ENCODE peak calls at places on chromosomes 2 and 18, in eight cellular contexts. P, J, L, X, U, Z, S and A are unnamed samples.
A peak's percentile ranks its signal among the peaks of the same experiment; 100 is the strongest.

GRCh38 chr18:76572517-76573247 is 77.6 kb upstream of the ZNF516 start:
- DNase-seq in P (no peak), J (no peak), L (no peak), X (no peak), U (no peak), Z (no peak), S (no peak), A (no peak)

GRCh38 chr2:128499367-128500135 is 180.9 kb upstream of the HS6ST1 start:
- DNase-seq in P (no peak), J (no peak), L (no peak), X (no peak), U (no peak), Z (no peak), S (no peak), A (no peak)

GRCh38 chr2:102806250-102806837 is 44.5 kb downstream of the TMEM182 start:
- DNase-seq in P (peak; percentile 16), J (peak; percentile 68), L (peak; percentile 67), X (no peak), U (peak; percentile 24), Z (peak; percentile 6), S (peak; percentile 71), A (peak; percentile 61)

GRCh38 chr2:212892193-212892592 is 259.2 kb downstream of the IKZF2 start:
- DNase-seq in P (no peak), J (no peak), L (peak; percentile 45), X (no peak), U (no peak), Z (no peak), S (no peak), A (no peak)

GRCh38 chr2:198304859-198305258 is 500.5 kb downstream of the PLCL1 start:
- DNase-seq in P (no peak), J (no peak), L (no peak), X (no peak), U (no peak), Z (no peak), S (no peak), A (no peak)

GRCh38 chr2:152647417-152648010 is 69.7 kb downstream of the PRPF40A start:
- DNase-seq in P (no peak), J (no peak), L (peak; percentile 80), X (no peak), U (no peak), Z (no peak), S (no peak), A (peak; percentile 77)

GRCh38 chr2:84846041-84846663 is 34.7 kb downstream of the TRABD2A start:
- DNase-seq in P (no peak), J (no peak), L (no peak), X (no peak), U (no peak), Z (no peak), S (no peak), A (peak; percentile 52)

GRCh38 chr2:101758001-101758400 is 60.5 kb downstream of the MAP4K4 start:
- DNase-seq in P (no peak), J (no peak), L (no peak), X (no peak), U (no peak), Z (no peak), S (no peak), A (no peak)

GRCh38 chr2:62939735-62940491 is 110.7 kb upstream of the OTX1 start:
- DNase-seq in P (no peak), J (no peak), L (no peak), X (no peak), U (peak; percentile 81), Z (no peak), S (no peak), A (no peak)

GRCh38 chr2:201254331-201254730 is 6.0 kb upstream of the CASP8 start:
- DNase-seq in P (no peak), J (peak; percentile 70), L (peak; percentile 78), X (no peak), U (peak; percentile 71), Z (no peak), S (no peak), A (peak; percentile 35)

GRCh38 chr2:105478670-105479069 is 79.8 kb upstream of the FHL2 start:
- DNase-seq in P (no peak), J (no peak), L (no peak), X (no peak), U (no peak), Z (no peak), S (no peak), A (no peak)

GRCh38 chr2:170361359-170361936 is 183.5 kb downstream of the MYO3B start:
- DNase-seq in P (peak; percentile 33), J (peak; percentile 56), L (peak; percentile 65), X (no peak), U (no peak), Z (peak; percentile 14), S (peak; percentile 66), A (no peak)

GRCh38 chr2:28339516-28340175 is 53.0 kb upstream of the FOSL2 start:
- DNase-seq in P (no peak), J (no peak), L (no peak), X (no peak), U (no peak), Z (no peak), S (no peak), A (no peak)

GRCh38 chr2:230172852-230173251 is 46.9 kb downstream of the SP110 start:
- DNase-seq in P (no peak), J (no peak), L (no peak), X (no peak), U (no peak), Z (no peak), S (no peak), A (no peak)

GRCh38 chr18:38933910-38934510 is 1368.4 kb upstream of the CELF4 start:
- DNase-seq in P (no peak), J (no peak), L (no peak), X (no peak), U (no peak), Z (no peak), S (no peak), A (no peak)